ENCODE peak calls at places on chromosomes 1 and 21, in ten cellular contexts. B is kidney epithelial cell, Y is Peyer's patch, U is psoas muscle, Q is cardiac muscle cell, L is endodermal cell, E is NB4, N is right atrium auricular region, K is GM13976, P is H9. V is an unnamed sample.

GRCh38 chr1:7491818-7492173 is 279.3 kb upstream of the VAMP3 start:
- DNase-seq in Q (no peak), N (no peak), Y (peak), E (no peak), P (no peak), B (no peak), L (no peak), K (no peak), U (no peak), V (no peak)

GRCh38 chr1:8905582-8906191 is 27.2 kb upstream of the ENO1 start:
- DNase-seq in P (no peak), N (no peak), K (no peak), Y (no peak), U (no peak), Q (no peak), L (no peak), E (no peak), B (no peak), V (no peak)

GRCh38 chr1:171794085-171794484 is 12.6 kb downstream of the METTL13 start:
- DNase-seq in P (no peak), N (no peak), U (no peak), Q (no peak), E (peak), K (no peak), B (peak), L (no peak), Y (no peak), V (no peak)

GRCh38 chr21:42395302-42395701 is 550 bp downstream of the TMPRSS3 start:
- DNase-seq in E (no peak), N (no peak), Y (no peak), U (no peak), L (no peak), K (no peak), P (no peak), Q (no peak), B (no peak), V (no peak)

GRCh38 chr1:52032785-52033131 is 852 bp downstream of the KTI12 start:
- DNase-seq in P (peak), E (peak), Y (peak), N (peak), U (peak), Q (peak), L (peak), B (no peak), K (peak), V (peak)

GRCh38 chr1:245859510-245860114 is 647.5 kb downstream of the SMYD3 start:
- DNase-seq in U (no peak), Q (no peak), P (no peak), Y (no peak), K (no peak), B (no peak), L (no peak), N (no peak), E (no peak), V (no peak)

GRCh38 chr1:61289232-61289967 is 207.0 kb downstream of the NFIA start:
- DNase-seq in K (no peak), L (no peak), E (no peak), Q (no peak), U (no peak), P (no peak), N (no peak), B (no peak), Y (no peak), V (no peak)

GRCh38 chr21:41828884-41829360 is 50.2 kb downstream of the PRDM15 start:
- DNase-seq in E (no peak), B (no peak), L (no peak), Q (no peak), U (no peak), Y (no peak), P (no peak), K (no peak), N (no peak), V (no peak)

GRCh38 chr1:80424249-80424648 is 1376.5 kb upstream of the ADGRL2 start:
- DNase-seq in E (no peak), N (no peak), P (no peak), Y (no peak), B (no peak), Q (no peak), L (no peak), K (no peak), U (no peak), V (no peak)

GRCh38 chr1:944341-945325 is 14.4 kb downstream of the NOC2L start:
- DNase-seq in B (no peak), P (no peak), U (no peak), Y (no peak), N (no peak), Q (no peak), L (no peak), E (no peak), K (no peak), V (no peak)

GRCh38 chr1:158121604-158122254 is 59.0 kb upstream of the CD1D start:
- DNase-seq in B (no peak), N (no peak), L (peak), U (no peak), Y (peak), Q (peak), E (peak), P (peak), K (peak), V (peak)

GRCh38 chr1:78095618-78096416 is 50.1 kb downstream of the GIPC2 start:
- DNase-seq in N (no peak), Y (no peak), K (no peak), E (no peak), U (no peak), P (no peak), B (peak), Q (no peak), L (no peak), V (no peak)

GRCh38 chr1:163897401-163898169 is 575.8 kb downstream of the NUF2 start:
- DNase-seq in Q (no peak), U (peak), L (no peak), B (no peak), P (no peak), N (peak), Y (no peak), E (no peak), K (no peak), V (no peak)

GRCh38 chr21:32306021-32306780 is 7.5 kb downstream of the MRAP start:
- DNase-seq in P (peak), Y (no peak), E (peak), N (peak), U (no peak), Q (peak), L (peak), B (no peak), K (no peak), V (peak)

GRCh38 chr1:245493029-245493428 is 338.2 kb downstream of the KIF26B start:
- DNase-seq in L (no peak), K (no peak), U (no peak), Y (no peak), P (no peak), B (no peak), Q (no peak), E (peak), N (no peak), V (no peak)

GRCh38 chr1:84836145-84836544 is 56.9 kb downstream of the LPAR3 start:
- DNase-seq in P (no peak), K (no peak), E (peak), B (no peak), U (no peak), Y (no peak), N (no peak), Q (no peak), L (no peak), V (no peak)

GRCh38 chr21:36510911-36511310 is 31.0 kb upstream of the CLDN14 start:
- DNase-seq in E (no peak), P (no peak), B (no peak), Y (no peak), U (no peak), Q (no peak), N (no peak), L (no peak), K (no peak), V (no peak)

GRCh38 chr1:178020968-178021640 is 51.2 kb upstream of the SEC16B start:
- DNase-seq in L (no peak), K (no peak), U (no peak), B (no peak), Y (no peak), E (no peak), N (no peak), Q (no peak), P (no peak), V (no peak)

GRCh38 chr1:186557147-186557777 is 96.3 kb upstream of the PDC start:
- DNase-seq in Q (no peak), L (no peak), Y (no peak), E (no peak), U (no peak), K (no peak), N (no peak), P (no peak), B (no peak), V (no peak)
- TF ChIP-seq CTCF in Q (no peak), L (no peak), Y (no peak), E (no peak), U (no peak), K (no peak), N (no peak), P (no peak), B (no peak), V (no peak)

GRCh38 chr1:45510036-45510971 is 10.2 kb downstream of the MMACHC start:
- DNase-seq in Q (no peak), K (no peak), P (no peak), E (no peak), B (no peak), Y (peak), U (no peak), N (no peak), L (no peak), V (no peak)

GRCh38 chr1:45510972-45511527 is 10.6 kb downstream of the PRDX1 start:
- DNase-seq in U (no peak), P (no peak), Y (no peak), N (no peak), E (no peak), K (no peak), L (no peak), B (no peak), Q (no peak), V (no peak)

GRCh38 chr1:45507893-45508292 is 7.8 kb downstream of the MMACHC start:
- DNase-seq in E (no peak), P (no peak), B (no peak), K (no peak), Y (no peak), N (no peak), L (no peak), U (no peak), Q (no peak), V (no peak)

GRCh38 chr1:45507195-45507594 is 7.1 kb downstream of the MMACHC start:
- DNase-seq in L (no peak), U (no peak), Y (no peak), B (no peak), P (no peak), K (no peak), N (no peak), Q (no peak), E (no peak), V (no peak)

GRCh38 chr1:45508295-45509151 is 8.4 kb downstream of the MMACHC start:
- DNase-seq in K (no peak), P (peak), Q (no peak), B (no peak), U (no peak), Y (peak), E (peak), L (peak), N (no peak), V (no peak)
- TF ChIP-seq CTCF in K (no peak), P (peak), Q (peak), B (peak), U (no peak), Y (no peak), E (peak), L (peak), N (no peak), V (no peak)

DNA sequence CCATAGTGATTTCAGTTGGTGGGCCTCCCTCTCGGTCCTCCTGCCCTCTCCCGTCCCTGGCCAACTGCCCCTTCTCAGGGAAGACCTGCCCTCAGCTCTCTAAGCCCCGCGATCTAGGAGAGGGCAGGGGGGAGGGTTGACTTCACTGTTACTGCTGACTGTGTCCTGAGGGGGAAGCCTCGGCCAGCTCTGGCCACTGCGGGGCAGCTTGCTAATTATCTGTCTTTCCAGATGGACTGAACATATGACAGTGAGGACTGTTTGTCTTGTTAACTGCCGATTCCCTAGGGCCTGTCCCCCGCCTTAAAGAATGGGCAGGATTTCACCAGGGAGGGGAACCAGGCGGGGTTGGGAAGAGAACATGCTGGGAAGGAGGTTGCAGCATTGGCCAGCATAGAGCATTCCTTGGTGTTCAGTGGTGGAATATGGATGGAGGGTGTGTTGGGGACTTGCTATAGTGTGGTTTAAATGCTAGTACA is 22.9 kb downstream of the NIPAL3 start:
- DNase-seq in N (no peak), L (peak), Q (no peak), Y (no peak), B (no peak), E (no peak), U (peak), P (peak), K (no peak), V (no peak)
- TF ChIP-seq CTCF in N (no peak), L (no peak), Q (no peak), Y (no peak), B (no peak), E (no peak), U (no peak), P (no peak), K (no peak), V (no peak)

GRCh38 chr1:117710710-117711109 is 104.9 kb downstream of the TENT5C start:
- DNase-seq in L (peak), E (peak), U (no peak), Y (no peak), P (peak), K (no peak), B (no peak), N (no peak), Q (no peak), V (no peak)
- TF ChIP-seq CTCF in L (peak), E (peak), U (no peak), Y (no peak), P (peak), K (peak), B (no peak), N (no peak), Q (peak), V (peak)

GRCh38 chr1:35702540-35702939 is 16.1 kb downstream of the C1orf216 start:
- DNase-seq in K (no peak), Q (no peak), L (no peak), E (no peak), Y (no peak), N (no peak), P (no peak), U (no peak), B (no peak), V (no peak)
- TF ChIP-seq CTCF in K (no peak), Q (no peak), L (peak), E (no peak), Y (no peak), N (no peak), P (peak), U (no peak), B (no peak), V (no peak)

GRCh38 chr1:6416906-6417305 is 2.8 kb downstream of the HES2 start:
- DNase-seq in U (no peak), K (no peak), P (no peak), N (no peak), Y (no peak), L (no peak), E (no peak), Q (no peak), B (no peak), V (no peak)

GRCh38 chr1:6415979-6416656 is 3.6 kb downstream of the HES2 start:
- DNase-seq in Q (no peak), U (no peak), L (no peak), B (no peak), Y (no peak), E (peak), K (no peak), N (no peak), P (no peak), V (no peak)

GRCh38 chr1:6414881-6415280 is 4.8 kb downstream of the HES2 start:
- DNase-seq in Y (no peak), L (no peak), K (no peak), N (no peak), U (no peak), Q (no peak), P (no peak), B (no peak), E (no peak), V (no peak)

GRCh38 chr1:6412896-6413295 is 6.8 kb downstream of the HES2 start:
- DNase-seq in U (no peak), B (no peak), Q (no peak), P (no peak), L (no peak), E (no peak), N (no peak), Y (no peak), K (no peak), V (no peak)

DNA sequence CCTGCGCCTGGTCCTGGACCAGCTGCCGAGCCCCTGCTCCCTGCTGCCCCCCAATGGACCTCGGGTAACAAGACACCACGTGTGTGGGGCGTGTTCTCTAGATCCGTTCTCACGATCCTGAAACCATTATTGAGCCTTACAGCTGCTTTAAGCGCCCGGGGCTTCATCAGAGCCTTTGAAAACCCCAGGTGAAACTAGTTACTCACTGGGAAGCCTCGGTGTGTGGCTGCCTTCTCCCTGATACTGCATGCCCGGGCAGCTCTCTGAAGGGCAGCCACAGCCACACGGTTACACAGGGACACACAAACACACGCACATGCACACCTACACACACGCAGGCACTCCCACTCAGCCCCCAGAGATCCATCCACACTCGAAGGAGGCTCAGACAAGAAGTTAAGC is 5.3 kb downstream of the HES2 start:
- DNase-seq in Y (no peak), N (no peak), E (peak), U (no peak), Q (peak), P (peak), B (peak), K (peak), L (peak), V (peak)
- TF ChIP-seq CTCF in Y (peak), N (no peak), E (peak), U (no peak), Q (peak), P (peak), B (peak), K (peak), L (peak), V (peak)

DNA sequence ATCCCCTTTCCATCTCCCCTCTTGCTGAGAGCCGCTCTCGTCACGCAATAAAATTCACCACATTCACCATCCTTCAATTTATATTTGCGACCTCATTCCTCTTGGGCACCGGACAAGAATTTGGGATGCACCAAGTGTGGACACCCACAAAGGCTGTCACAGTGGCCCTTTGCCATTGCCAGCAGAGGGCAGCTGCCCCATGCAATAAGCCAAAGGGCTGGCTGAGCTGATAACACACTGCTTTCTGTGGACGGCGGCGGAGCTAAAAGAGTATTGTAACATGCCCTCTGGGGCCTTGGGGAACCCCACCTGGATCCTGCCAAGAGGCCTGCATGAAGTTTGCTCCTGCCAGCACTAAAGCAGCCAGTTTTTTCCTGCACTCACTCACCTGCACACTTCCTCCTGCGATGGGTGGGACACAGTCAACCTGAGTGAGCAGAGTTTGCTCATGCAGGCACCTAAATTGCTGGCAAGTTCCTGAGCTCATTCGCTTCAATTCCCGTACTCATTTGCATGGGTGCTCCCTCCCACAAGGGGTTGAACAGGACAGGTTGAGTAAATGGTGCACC is 792.3 kb upstream of the ADAMTS5 start:
- DNase-seq in K (no peak), E (no peak), Q (no peak), L (peak), U (no peak), P (peak), B (no peak), Y (peak), N (no peak), V (peak)
- TF ChIP-seq CTCF in K (no peak), E (no peak), Q (peak), L (peak), U (peak), P (peak), B (peak), Y (peak), N (no peak), V (no peak)

DNA sequence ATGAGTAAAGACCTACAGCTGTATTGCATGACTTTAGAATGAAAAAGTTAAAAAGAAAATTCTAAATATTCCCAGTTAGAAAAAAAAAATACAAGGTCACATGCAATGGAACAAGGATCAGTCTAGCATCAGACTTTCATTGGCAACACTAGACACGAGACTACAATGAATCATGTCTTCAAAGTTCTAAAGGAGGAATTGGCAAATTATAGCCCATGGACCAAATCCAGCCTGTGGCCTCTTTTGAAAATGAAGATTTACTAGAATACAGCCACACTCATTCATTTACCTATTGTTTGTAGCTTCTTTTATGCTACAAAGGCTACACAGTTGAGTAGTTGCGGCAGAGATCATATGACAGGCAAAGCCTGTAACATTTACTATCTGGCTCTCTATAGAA is 71.5 kb downstream of the MRPL39 start:
- DNase-seq in N (no peak), L (no peak), B (no peak), P (no peak), K (no peak), U (no peak), Y (no peak), E (no peak), Q (no peak), V (no peak)
- TF ChIP-seq CTCF in N (no peak), L (no peak), B (no peak), P (no peak), K (no peak), U (no peak), Y (no peak), E (no peak), Q (no peak), V (no peak)

DNA sequence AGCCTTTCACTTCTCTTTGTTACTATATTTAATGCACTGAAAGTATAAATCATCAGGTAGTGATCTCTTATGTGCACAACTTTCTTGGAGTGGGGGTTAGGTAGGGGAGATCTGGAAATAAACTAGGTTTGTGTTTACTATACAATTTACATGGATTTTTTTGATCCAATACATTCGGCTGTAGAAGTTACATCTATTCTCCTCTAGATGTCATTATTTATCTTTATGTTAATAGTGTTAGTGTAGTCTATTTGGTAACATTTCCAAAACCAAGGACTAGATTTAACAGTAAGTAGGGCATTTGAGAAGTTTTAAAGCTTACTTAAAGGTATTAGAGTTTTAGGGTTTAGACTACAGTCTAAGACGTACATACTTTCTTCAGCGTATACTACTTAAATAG is 5.4 kb downstream of the VPS45 start:
- DNase-seq in K (peak), P (no peak), B (no peak), N (no peak), Q (no peak), Y (no peak), E (peak), U (no peak), L (no peak), V (no peak)
- TF ChIP-seq CTCF in K (no peak), P (peak), B (no peak), N (no peak), Q (peak), Y (peak), E (no peak), U (peak), L (peak), V (peak)

V was measured in endothelial cell.